ENCODE peak calls at places on chromosomes 5 and 9, in six cellular contexts. I is OCI-LY7, G is foreskin fibroblast, K is Peyer's patch, Z is K562, V is GM12865. R is an unnamed sample.

GRCh38 chr5:155140646-155141045 is 127.1 kb downstream of the KIF4B start:
- DNase-seq in I (no peak), G (no peak), K (no peak), Z (no peak), V (no peak), R (no peak)

GRCh38 chr9:85321561-85321960 is 420.2 kb downstream of the AGTPBP1 start:
- DNase-seq in I (no peak), G (no peak), K (no peak), Z (no peak), V (no peak), R (no peak)

GRCh38 chr9:134502261-134503211 is 139.1 kb upstream of the COL5A1 start:
- DNase-seq in I (no peak), G (peak; percentile 99), K (peak; percentile 60), Z (peak; percentile 23), V (no peak), R (no peak)

GRCh38 chr5:92527311-92528078 is 1053.5 kb downstream of the NR2F1-AS1 start:
- DNase-seq in I (no peak), G (peak; percentile 71), K (no peak), Z (no peak), V (no peak), R (no peak)

GRCh38 chr5:147303976-147304375 is 69.2 kb downstream of the STK32A start:
- DNase-seq in I (no peak), G (peak; percentile 48), K (no peak), Z (no peak), V (no peak), R (no peak)

GRCh38 chr5:133696782-133697507 is 84.6 kb upstream of the FSTL4 start:
- DNase-seq in I (no peak), G (no peak), K (peak; percentile 27), Z (no peak), V (no peak), R (no peak)

GRCh38 chr9:37377688-37378612 is 44.5 kb upstream of the GRHPR start:
- DNase-seq in I (no peak), G (no peak), K (no peak), Z (no peak), V (peak; percentile 84), R (no peak)

GRCh38 chr9:34377402-34377741 is 674 bp upstream of the MYORG start:
- DNase-seq in I (no peak), G (peak; percentile 33), K (peak; percentile 66), Z (peak; percentile 33), V (no peak), R (no peak)

GRCh38 chr5:116883875-116884274 is 309.3 kb upstream of the SEMA6A start:
- DNase-seq in I (no peak), G (no peak), K (no peak), Z (no peak), V (peak; percentile 65), R (no peak)

GRCh38 chr5:9034671-9035070 is 511.2 kb downstream of the SEMA5A start:
- DNase-seq in I (no peak), G (peak; percentile 72), K (no peak), Z (no peak), V (no peak), R (no peak)

GRCh38 chr9:120291050-120291449 is 288.9 kb downstream of the CDK5RAP2 start:
- DNase-seq in I (no peak), G (no peak), K (no peak), Z (no peak), V (no peak), R (no peak)

GRCh38 chr5:27403248-27403882 is 365.0 kb upstream of the CDH9 start:
- DNase-seq in I (no peak), G (no peak), K (no peak), Z (no peak), V (no peak), R (no peak)

GRCh38 chr9:110255064-110255416 is 1.3 kb downstream of the TXN start:
- DNase-seq in I (peak; percentile 24), G (no peak), K (no peak), Z (no peak), V (no peak), R (no peak)

GRCh38 chr5:151953833-151954232 is 29.2 kb upstream of the GLRA1 start:
- DNase-seq in I (no peak), G (no peak), K (no peak), Z (no peak), V (no peak), R (no peak)

GRCh38 chr5:149759563-149759962 is 29.5 kb downstream of the PPARGC1B start:
- DNase-seq in I (no peak), G (no peak), K (no peak), Z (no peak), V (no peak), R (no peak)

GRCh38 chr5:177595026-177595585 is 3.1 kb downstream of the TMED9 start:
- DNase-seq in I (no peak), G (no peak), K (peak; percentile 14), Z (no peak), V (no peak), R (no peak)

GRCh38 chr5:177592905-177593304 is 902 bp downstream of the TMED9 start:
- DNase-seq in I (no peak), G (no peak), K (peak; percentile 39), Z (no peak), V (no peak), R (no peak)

GRCh38 chr5:177594071-177594470 is 2.1 kb downstream of the TMED9 start:
- DNase-seq in I (no peak), G (no peak), K (peak; percentile 26), Z (no peak), V (no peak), R (no peak)

GRCh38 chr5:177592010-177592834 is at the start of gene TMED9:
- DNase-seq in I (peak; percentile 90), G (peak; percentile 93), K (peak; percentile 94), Z (peak; percentile 92), V (peak; percentile 92), R (peak; percentile 67)

DNA sequence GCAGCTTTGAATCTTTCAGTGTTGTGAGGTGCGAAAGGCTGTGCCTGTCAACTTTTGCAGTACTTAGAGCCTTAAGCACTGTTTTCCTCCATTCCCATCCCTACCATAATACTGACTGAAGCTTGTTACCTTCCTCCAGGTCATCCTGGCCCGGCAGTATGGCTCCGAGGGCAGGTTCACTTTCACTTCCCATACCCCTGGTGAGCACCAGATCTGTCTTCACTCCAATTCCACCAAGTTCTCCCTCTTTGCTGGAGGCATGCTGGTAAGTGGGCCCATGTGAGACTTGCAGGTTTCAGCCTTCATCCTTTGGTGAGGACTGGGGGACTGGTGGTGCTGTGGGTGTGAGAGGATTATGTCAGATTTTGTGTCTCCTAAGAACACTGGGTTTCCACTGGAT is 1.5 kb downstream of the TMED9 start:
- DNase-seq in I (no peak), G (no peak), K (peak; percentile 21), Z (no peak), V (no peak), R (no peak)
- H3K4me3 ChIP-seq in I (peak overlapping the region; percentile 91), G (peak overlapping the region; percentile 97), K (peak overlapping the region; percentile 26), Z (peak overlapping the region; percentile 94), V (no peak overlapping the region), R (no peak overlapping the region)

GRCh38 chr5:176800024-176800423 is 10.3 kb upstream of the UNC5A start:
- DNase-seq in I (no peak), G (no peak), K (no peak), Z (no peak), V (no peak), R (no peak)
- H3K4me3 ChIP-seq in I (no peak overlapping the region), G (no peak overlapping the region), K (no peak overlapping the region), Z (no peak overlapping the region), V (no peak overlapping the region), R (no peak overlapping the region)

GRCh38 chr5:139748505-139748826 is 47.1 kb upstream of the PSD2 start:
- DNase-seq in I (no peak), G (no peak), K (no peak), Z (no peak), V (no peak), R (no peak)
- H3K4me3 ChIP-seq in I (no peak overlapping the region), G (no peak overlapping the region), K (no peak overlapping the region), Z (no peak overlapping the region), V (no peak overlapping the region), R (no peak overlapping the region)

GRCh38 chr5:171835066-171835465 is 49.4 kb downstream of the SMIM23 start:
- DNase-seq in I (no peak), G (no peak), K (no peak), Z (no peak), V (no peak), R (no peak)

GRCh38 chr5:171839112-171839511 is 53.5 kb downstream of the SMIM23 start:
- DNase-seq in I (no peak), G (no peak), K (no peak), Z (no peak), V (no peak), R (no peak)

GRCh38 chr5:171838066-171838465 is 52.4 kb downstream of the SMIM23 start:
- DNase-seq in I (no peak), G (no peak), K (no peak), Z (no peak), V (no peak), R (no peak)

GRCh38 chr5:171840066-171840465 is 54.4 kb downstream of the SMIM23 start:
- DNase-seq in I (peak; percentile 37), G (no peak), K (no peak), Z (peak; percentile 7), V (peak; percentile 23), R (no peak)

GRCh38 chr5:171837522-171837921 is 51.9 kb downstream of the SMIM23 start:
- DNase-seq in I (no peak), G (no peak), K (no peak), Z (no peak), V (no peak), R (no peak)
- H3K4me3 ChIP-seq in I (no peak overlapping the region), G (no peak overlapping the region), K (no peak overlapping the region), Z (no peak overlapping the region), V (no peak overlapping the region), R (no peak overlapping the region)

DNA sequence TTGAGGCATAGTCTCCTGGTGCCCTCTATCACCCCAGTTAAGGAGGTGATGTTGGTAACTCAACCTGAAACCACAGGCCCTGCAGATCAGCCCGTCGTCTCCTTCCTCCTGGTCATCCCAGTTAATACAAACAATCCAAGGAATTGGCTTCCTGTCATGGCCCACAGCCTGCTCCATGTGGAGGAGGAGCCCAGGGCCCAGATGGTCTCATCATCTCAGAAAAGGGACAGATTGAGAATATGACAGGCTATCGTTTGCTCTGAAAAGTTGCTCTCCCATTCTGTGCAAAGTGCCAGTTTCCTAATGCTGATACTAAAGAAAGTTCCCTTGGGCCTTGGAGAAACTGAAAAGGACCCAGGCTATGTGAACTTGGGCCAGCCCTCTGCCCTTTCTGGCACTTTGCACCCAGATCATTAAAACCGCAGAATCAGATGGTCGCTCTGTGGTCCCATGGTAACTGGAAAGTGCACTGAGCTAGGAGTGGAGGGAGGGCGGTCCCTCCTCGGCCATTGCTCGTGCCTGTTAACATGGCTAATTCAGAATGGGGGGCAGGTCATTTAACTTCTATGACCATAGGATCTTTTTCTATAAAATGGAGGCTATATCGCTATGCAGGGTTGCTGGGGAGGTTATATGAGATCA is 685 bp upstream of the SPAAR start:
- DNase-seq in I (no peak), G (peak; percentile 58), K (no peak), Z (no peak), V (no peak), R (no peak)
- H3K4me3 ChIP-seq in I (no peak overlapping the region), G (no peak overlapping the region), K (no peak overlapping the region), Z (no peak overlapping the region), V (no peak overlapping the region), R (no peak overlapping the region)

GRCh38 chr5:132388244-132389050 is 18.9 kb downstream of the SLC22A5 start:
- DNase-seq in I (no peak), G (peak; percentile 68), K (peak; percentile 50), Z (no peak), V (no peak), R (no peak)
- H3K4me3 ChIP-seq in I (no peak overlapping the region), G (no peak overlapping the region), K (no peak overlapping the region), Z (no peak overlapping the region), V (no peak overlapping the region), R (no peak overlapping the region)